ENCODE peak calls at places on chromosomes 11 and 22, in five cellular contexts. One of them, this sample, is unnamed.

GRCh38 chr11:84855846-84856245 is 771.3 kb downstream of the DLG2 start:
- DNase-seq in HepG2: no peak
- DNase-seq in SJSA1: peak; percentile 30
- DNase-seq in tibial artery: no peak
- DNase-seq in substantia nigra: no peak
- DNase-seq in this sample: no peak

GRCh38 chr22:46073683-46074504 is 76.4 kb upstream of the PPARA start:
- DNase-seq in substantia nigra: no peak
- DNase-seq in SJSA1: no peak
- DNase-seq in HepG2: no peak
- DNase-seq in tibial artery: peak; percentile 41
- DNase-seq in this sample: peak; percentile 50

GRCh38 chr11:48064306-48064705 is 83.9 kb downstream of the PTPRJ start:
- DNase-seq in SJSA1: peak; percentile 81
- DNase-seq in tibial artery: no peak
- DNase-seq in substantia nigra: no peak
- DNase-seq in HepG2: no peak
- DNase-seq in this sample: no peak

GRCh38 chr11:15835705-15836411 is 520.5 kb downstream of the SOX6 start:
- DNase-seq in HepG2: no peak
- DNase-seq in tibial artery: no peak
- DNase-seq in SJSA1: no peak
- DNase-seq in substantia nigra: no peak
- DNase-seq in this sample: peak; percentile 26

GRCh38 chr11:75924966-75925784 is 110.2 kb downstream of the UVRAG start:
- DNase-seq in substantia nigra: no peak
- DNase-seq in SJSA1: no peak
- DNase-seq in HepG2: no peak
- DNase-seq in tibial artery: peak; percentile 26
- DNase-seq in this sample: no peak

GRCh38 chr11:96161271-96162089 is 181.5 kb downstream of the MAML2 start:
- DNase-seq in tibial artery: no peak
- DNase-seq in SJSA1: peak; percentile 49
- DNase-seq in substantia nigra: no peak
- DNase-seq in HepG2: no peak
- DNase-seq in this sample: no peak

GRCh38 chr11:125881291-125881690 is 6.2 kb upstream of the HYLS1 start:
- DNase-seq in substantia nigra: no peak
- DNase-seq in HepG2: no peak
- DNase-seq in tibial artery: no peak
- DNase-seq in SJSA1: no peak
- DNase-seq in this sample: no peak

GRCh38 chr22:37601540-37602442 is 6.8 kb upstream of the GGA1 start:
- DNase-seq in tibial artery: no peak
- DNase-seq in SJSA1: no peak
- DNase-seq in HepG2: peak; percentile 91
- DNase-seq in substantia nigra: no peak
- DNase-seq in this sample: peak; percentile 69

GRCh38 chr11:130859896-130860295 is 56.4 kb downstream of the SNX19 start:
- DNase-seq in substantia nigra: no peak
- DNase-seq in tibial artery: no peak
- DNase-seq in SJSA1: no peak
- DNase-seq in HepG2: no peak
- DNase-seq in this sample: no peak

GRCh38 chr11:56521955-56522354 is 21.1 kb downstream of the OR5M11 start:
- DNase-seq in SJSA1: no peak
- DNase-seq in HepG2: peak; percentile 2
- DNase-seq in substantia nigra: no peak
- DNase-seq in tibial artery: no peak
- DNase-seq in this sample: peak; percentile 19

GRCh38 chr11:41308286-41308685 is 151.2 kb downstream of the LRRC4C start:
- DNase-seq in tibial artery: no peak
- DNase-seq in HepG2: no peak
- DNase-seq in SJSA1: no peak
- DNase-seq in substantia nigra: no peak
- DNase-seq in this sample: no peak

GRCh38 chr11:19988598-19988997 is 171.7 kb downstream of the DBX1 start:
- DNase-seq in HepG2: no peak
- DNase-seq in tibial artery: no peak
- DNase-seq in substantia nigra: peak; percentile 47
- DNase-seq in SJSA1: no peak
- DNase-seq in this sample: peak; percentile 14

GRCh38 chr11:71937826-71938225 is 9.0 kb downstream of the RNF121 start:
- DNase-seq in substantia nigra: no peak
- DNase-seq in HepG2: no peak
- DNase-seq in SJSA1: no peak
- DNase-seq in tibial artery: peak; percentile 41
- DNase-seq in this sample: no peak

GRCh38 chr22:27880778-27881394 is 38.2 kb downstream of the PITPNB start:
- DNase-seq in tibial artery: peak; percentile 47
- DNase-seq in substantia nigra: no peak
- DNase-seq in HepG2: peak; percentile 56
- DNase-seq in SJSA1: no peak
- DNase-seq in this sample: no peak

GRCh38 chr11:123454060-123454651 is 24.1 kb downstream of the GRAMD1B start:
- DNase-seq in tibial artery: no peak
- DNase-seq in HepG2: no peak
- DNase-seq in SJSA1: no peak
- DNase-seq in substantia nigra: no peak
- DNase-seq in this sample: peak; percentile 24

GRCh38 chr22:31081963-31082605 is 966 bp downstream of the SMTN start:
- DNase-seq in substantia nigra: no peak
- DNase-seq in SJSA1: peak; percentile 48
- DNase-seq in HepG2: no peak
- DNase-seq in tibial artery: no peak
- DNase-seq in this sample: peak; percentile 13

GRCh38 chr22:31082606-31083376 is 1.7 kb downstream of the SMTN start:
- DNase-seq in SJSA1: peak; percentile 81
- DNase-seq in HepG2: peak; percentile 60
- DNase-seq in substantia nigra: no peak
- DNase-seq in tibial artery: peak; percentile 66
- DNase-seq in this sample: peak; percentile 89

GRCh38 chr22:31080848-31081649 is at the start of gene SMTN:
- DNase-seq in HepG2: peak; percentile 86
- DNase-seq in substantia nigra: peak; percentile 56
- DNase-seq in SJSA1: peak; percentile 92
- DNase-seq in tibial artery: peak; percentile 90
- DNase-seq in this sample: peak; percentile 97

GRCh38 chr22:31079095-31079642 is 1.9 kb upstream of the SMTN start:
- DNase-seq in HepG2: peak; percentile 77
- DNase-seq in substantia nigra: no peak
- DNase-seq in tibial artery: no peak
- DNase-seq in SJSA1: no peak
- DNase-seq in this sample: peak; percentile 77

GRCh38 chr22:31080164-31080847 is 812 bp upstream of the SMTN start:
- DNase-seq in HepG2: no peak
- DNase-seq in tibial artery: no peak
- DNase-seq in substantia nigra: no peak
- DNase-seq in SJSA1: no peak
- DNase-seq in this sample: no peak
- H3K27ac ChIP-seq in HepG2: peak overlapping the region; percentile 74
- H3K27ac ChIP-seq in tibial artery: peak overlapping the region; percentile 99
- H3K27ac ChIP-seq in substantia nigra: no peak overlapping the region
- H3K27ac ChIP-seq in SJSA1: peak overlapping the region; percentile 66
- H3K27ac ChIP-seq in this sample: peak overlapping the region; percentile 90

GRCh38 chr22:19981961-19982920 is 34.4 kb downstream of the ARVCF start:
- DNase-seq in tibial artery: no peak
- DNase-seq in SJSA1: no peak
- DNase-seq in substantia nigra: no peak
- DNase-seq in HepG2: no peak
- DNase-seq in this sample: no peak
- H3K27ac ChIP-seq in tibial artery: peak overlapping the region; percentile 98
- H3K27ac ChIP-seq in SJSA1: no peak overlapping the region
- H3K27ac ChIP-seq in substantia nigra: no peak overlapping the region
- H3K27ac ChIP-seq in HepG2: no peak overlapping the region
- H3K27ac ChIP-seq in this sample: no peak overlapping the region

GRCh38 chr11:7032692-7033091 is 12.4 kb downstream of the NLRP14 start:
- DNase-seq in substantia nigra: no peak
- DNase-seq in tibial artery: no peak
- DNase-seq in SJSA1: no peak
- DNase-seq in HepG2: no peak
- DNase-seq in this sample: no peak
- H3K27ac ChIP-seq in substantia nigra: no peak overlapping the region
- H3K27ac ChIP-seq in tibial artery: no peak overlapping the region
- H3K27ac ChIP-seq in SJSA1: no peak overlapping the region
- H3K27ac ChIP-seq in HepG2: no peak overlapping the region
- H3K27ac ChIP-seq in this sample: no peak overlapping the region

GRCh38 chr22:50107529-50107928 is 17.7 kb downstream of the MOV10L1 start:
- DNase-seq in HepG2: no peak
- DNase-seq in tibial artery: no peak
- DNase-seq in substantia nigra: no peak
- DNase-seq in SJSA1: peak; percentile 26
- DNase-seq in this sample: no peak

GRCh38 chr22:50114221-50114981 is 24.6 kb downstream of the MOV10L1 start:
- DNase-seq in tibial artery: no peak
- DNase-seq in SJSA1: peak; percentile 58
- DNase-seq in substantia nigra: no peak
- DNase-seq in HepG2: no peak
- DNase-seq in this sample: no peak

GRCh38 chr22:50115693-50116092 is 25.9 kb downstream of the MOV10L1 start:
- DNase-seq in HepG2: peak; percentile 46
- DNase-seq in tibial artery: no peak
- DNase-seq in SJSA1: peak; percentile 64
- DNase-seq in substantia nigra: no peak
- DNase-seq in this sample: no peak

GRCh38 chr22:50112151-50113118 is 22.6 kb downstream of the MOV10L1 start:
- DNase-seq in tibial artery: no peak
- DNase-seq in SJSA1: peak; percentile 63
- DNase-seq in HepG2: no peak
- DNase-seq in substantia nigra: no peak
- DNase-seq in this sample: no peak

DNA sequence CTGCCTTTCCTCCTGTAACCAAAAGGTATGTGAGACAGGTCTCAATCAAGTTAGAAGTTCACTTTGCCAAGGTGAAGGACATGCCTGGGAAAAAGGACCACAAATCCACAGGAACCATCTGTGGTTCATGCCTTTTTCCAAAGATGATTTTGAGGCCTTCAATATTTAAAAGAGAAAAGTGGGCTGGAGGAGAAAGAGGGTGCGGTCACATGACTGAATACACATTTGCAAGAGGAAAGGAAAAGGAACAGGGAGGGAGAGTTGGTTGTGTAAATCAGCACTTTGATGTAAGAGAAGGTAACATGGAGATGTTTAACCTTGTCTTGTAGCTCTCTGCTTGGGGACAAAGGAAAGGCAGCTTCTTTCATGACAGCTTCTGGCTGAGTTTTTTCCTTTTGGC is 21.2 kb downstream of the MOV10L1 start:
- DNase-seq in tibial artery: no peak
- DNase-seq in substantia nigra: no peak
- DNase-seq in HepG2: no peak
- DNase-seq in SJSA1: no peak
- DNase-seq in this sample: no peak
- H3K27ac ChIP-seq in tibial artery: no peak overlapping the region
- H3K27ac ChIP-seq in substantia nigra: no peak overlapping the region
- H3K27ac ChIP-seq in HepG2: no peak overlapping the region
- H3K27ac ChIP-seq in SJSA1: no peak overlapping the region
- H3K27ac ChIP-seq in this sample: no peak overlapping the region

GRCh38 chr11:12214751-12215150 is 104.4 kb downstream of the MICAL2 start:
- DNase-seq in HepG2: no peak
- DNase-seq in SJSA1: no peak
- DNase-seq in substantia nigra: no peak
- DNase-seq in tibial artery: no peak
- DNase-seq in this sample: no peak

GRCh38 chr11:12212821-12213185 is 102.4 kb downstream of the MICAL2 start:
- DNase-seq in SJSA1: no peak
- DNase-seq in tibial artery: no peak
- DNase-seq in substantia nigra: no peak
- DNase-seq in HepG2: no peak
- DNase-seq in this sample: no peak

GRCh38 chr11:12215192-12215591 is 104.8 kb downstream of the MICAL2 start:
- DNase-seq in tibial artery: no peak
- DNase-seq in SJSA1: no peak
- DNase-seq in substantia nigra: no peak
- DNase-seq in HepG2: no peak
- DNase-seq in this sample: no peak

GRCh38 chr11:12212181-12212820 is 101.9 kb downstream of the MICAL2 start:
- DNase-seq in substantia nigra: no peak
- DNase-seq in tibial artery: peak; percentile 3
- DNase-seq in HepG2: no peak
- DNase-seq in SJSA1: no peak
- DNase-seq in this sample: no peak

GRCh38 chr11:12213920-12214319 is 103.5 kb downstream of the MICAL2 start:
- DNase-seq in HepG2: no peak
- DNase-seq in SJSA1: no peak
- DNase-seq in tibial artery: no peak
- DNase-seq in substantia nigra: no peak
- DNase-seq in this sample: no peak
- H3K27ac ChIP-seq in HepG2: no peak overlapping the region
- H3K27ac ChIP-seq in SJSA1: no peak overlapping the region
- H3K27ac ChIP-seq in tibial artery: peak overlapping the region; percentile 39
- H3K27ac ChIP-seq in substantia nigra: no peak overlapping the region
- H3K27ac ChIP-seq in this sample: no peak overlapping the region

DNA sequence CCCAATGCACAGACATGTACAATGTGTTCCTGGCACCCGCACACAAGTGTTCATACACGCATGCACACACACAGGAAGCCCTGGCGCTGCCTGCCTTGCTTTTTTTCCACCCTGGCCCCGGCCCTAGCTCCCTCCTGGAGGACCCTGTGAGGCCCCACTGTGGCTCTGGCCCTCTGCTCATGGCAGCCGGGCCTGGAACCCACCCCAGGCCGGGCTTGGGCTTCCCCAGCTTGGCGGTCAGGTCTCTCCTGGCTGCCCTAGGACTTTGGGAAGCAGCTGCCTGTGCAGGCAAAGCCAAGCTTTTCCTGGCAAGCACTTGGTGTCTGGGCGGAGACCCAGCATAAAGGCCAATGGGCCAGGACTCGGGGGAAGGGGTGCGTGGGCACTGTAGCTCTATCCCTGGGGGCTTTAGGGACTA is 30.5 kb downstream of the CD82 start:
- DNase-seq in SJSA1: no peak
- DNase-seq in HepG2: no peak
- DNase-seq in tibial artery: peak; percentile 59
- DNase-seq in substantia nigra: peak; percentile 50
- DNase-seq in this sample: no peak
- H3K27ac ChIP-seq in SJSA1: no peak overlapping the region
- H3K27ac ChIP-seq in HepG2: no peak overlapping the region
- H3K27ac ChIP-seq in tibial artery: peak overlapping the region; percentile 88
- H3K27ac ChIP-seq in substantia nigra: peak overlapping the region; percentile 62
- H3K27ac ChIP-seq in this sample: peak overlapping the region; percentile 42

GRCh38 chr11:120613264-120614226 is 102.0 kb downstream of the GRIK4 start:
- DNase-seq in SJSA1: no peak
- DNase-seq in HepG2: no peak
- DNase-seq in substantia nigra: no peak
- DNase-seq in tibial artery: no peak
- DNase-seq in this sample: no peak
- H3K27ac ChIP-seq in SJSA1: no peak overlapping the region
- H3K27ac ChIP-seq in HepG2: no peak overlapping the region
- H3K27ac ChIP-seq in substantia nigra: no peak overlapping the region
- H3K27ac ChIP-seq in tibial artery: no peak overlapping the region
- H3K27ac ChIP-seq in this sample: no peak overlapping the region